ENCODE peak calls at places on chromosome 22, in four cellular contexts. One of them, this sample, is unnamed.

GRCh38 chr22:42270178-42270511 is 308 bp downstream of the TCF20 start:
- DNase-seq in HepG2: no peak
- DNase-seq in GM12878: no peak
- DNase-seq in K562: no peak
- DNase-seq in this sample: no peak

GRCh38 chr22:32531955-32532818 is 57.6 kb downstream of the FBXO7 start:
- DNase-seq in HepG2: peak
- DNase-seq in K562: peak
- DNase-seq in GM12878: no peak
- DNase-seq in this sample: peak

GRCh38 chr22:46370584-46371373 is 35.3 kb downstream of the TRMU start:
- DNase-seq in K562: no peak
- DNase-seq in HepG2: peak
- DNase-seq in GM12878: no peak
- DNase-seq in this sample: no peak

GRCh38 chr22:47124946-47125345 is 362.5 kb downstream of the TBC1D22A start:
- DNase-seq in HepG2: no peak
- DNase-seq in K562: no peak
- DNase-seq in GM12878: no peak
- DNase-seq in this sample: no peak

GRCh38 chr22:47565607-47566006 is 803.2 kb downstream of the TBC1D22A start:
- DNase-seq in K562: no peak
- DNase-seq in HepG2: no peak
- DNase-seq in GM12878: no peak
- DNase-seq in this sample: no peak

GRCh38 chr22:38756631-38757463 is 1.0 kb upstream of the SUN2 start:
- DNase-seq in K562: no peak
- DNase-seq in HepG2: no peak
- DNase-seq in GM12878: no peak
- DNase-seq in this sample: no peak

GRCh38 chr22:40128989-40129388 is 48.7 kb upstream of the TNRC6B start:
- DNase-seq in K562: no peak
- DNase-seq in HepG2: no peak
- DNase-seq in GM12878: no peak
- DNase-seq in this sample: no peak

GRCh38 chr22:39130892-39131855 is 21.3 kb downstream of the CBX7 start:
- DNase-seq in HepG2: peak
- DNase-seq in K562: no peak
- DNase-seq in GM12878: no peak
- DNase-seq in this sample: no peak

GRCh38 chr22:40342521-40342920 is 3.8 kb upstream of the ADSL start:
- DNase-seq in K562: no peak
- DNase-seq in HepG2: no peak
- DNase-seq in GM12878: no peak
- DNase-seq in this sample: no peak

GRCh38 chr22:45891996-45892621 is 84.9 kb downstream of the WNT7B start:
- DNase-seq in K562: no peak
- DNase-seq in HepG2: no peak
- DNase-seq in GM12878: no peak
- DNase-seq in this sample: no peak

GRCh38 chr22:38744981-38745380 is 10.8 kb downstream of the SUN2 start:
- DNase-seq in HepG2: no peak
- DNase-seq in K562: no peak
- DNase-seq in GM12878: no peak
- DNase-seq in this sample: no peak

GRCh38 chr22:46326066-46326680 is 9.3 kb upstream of the TRMU start:
- DNase-seq in K562: no peak
- DNase-seq in GM12878: no peak
- DNase-seq in HepG2: no peak
- DNase-seq in this sample: no peak

GRCh38 chr22:38657248-38657909 is 941 bp downstream of the CBY1 start:
- DNase-seq in K562: no peak
- DNase-seq in GM12878: no peak
- DNase-seq in HepG2: peak
- DNase-seq in this sample: peak

GRCh38 chr22:33697640-33698039 is 222.6 kb downstream of the LARGE1 start:
- DNase-seq in HepG2: peak
- DNase-seq in K562: no peak
- DNase-seq in GM12878: no peak
- DNase-seq in this sample: no peak

GRCh38 chr22:24937114-24937513 is 9.4 kb downstream of the LHFPL7 start:
- DNase-seq in GM12878: no peak
- DNase-seq in K562: no peak
- DNase-seq in HepG2: peak
- DNase-seq in this sample: peak

GRCh38 chr22:39916496-39916895 is 15.6 kb downstream of the GRAP2 start:
- DNase-seq in K562: no peak
- DNase-seq in HepG2: no peak
- DNase-seq in GM12878: no peak
- DNase-seq in this sample: no peak

GRCh38 chr22:29079218-29079901 is 6.5 kb downstream of the KREMEN1 start:
- DNase-seq in K562: no peak
- DNase-seq in HepG2: no peak
- DNase-seq in GM12878: no peak
- DNase-seq in this sample: no peak

GRCh38 chr22:32354360-32355351 is 3.0 kb upstream of the RFPL3 start:
- DNase-seq in GM12878: no peak
- DNase-seq in HepG2: no peak
- DNase-seq in K562: no peak
- DNase-seq in this sample: no peak

GRCh38 chr22:46672731-46673130 is 52.5 kb downstream of the GRAMD4 start:
- DNase-seq in HepG2: no peak
- DNase-seq in K562: no peak
- DNase-seq in GM12878: no peak
- DNase-seq in this sample: no peak

GRCh38 chr22:49929553-49929979 is 11.1 kb downstream of the CRELD2 start:
- DNase-seq in GM12878: no peak
- DNase-seq in K562: peak
- DNase-seq in HepG2: no peak
- DNase-seq in this sample: peak
- TF ChIP-seq NFIC in GM12878: no peak
- TF ChIP-seq NFIC in K562: no peak
- TF ChIP-seq NFIC in HepG2: no peak
- TF ChIP-seq NFIC in this sample: no peak

GRCh38 chr22:23363683-23364082 is 183.4 kb downstream of the BCR start:
- DNase-seq in K562: no peak
- DNase-seq in GM12878: no peak
- DNase-seq in HepG2: no peak
- DNase-seq in this sample: no peak
- TF ChIP-seq RAD21 in K562: no peak
- TF ChIP-seq RAD21 in GM12878: no peak
- TF ChIP-seq RAD21 in HepG2: no peak
- TF ChIP-seq RAD21 in this sample: no peak

GRCh38 chr22:17366830-17367229 is 2.4 kb upstream of the CECR2 start:
- DNase-seq in GM12878: no peak
- DNase-seq in HepG2: no peak
- DNase-seq in K562: peak
- DNase-seq in this sample: peak
- TF ChIP-seq POLR2AphosphoS5 in GM12878: no peak
- TF ChIP-seq POLR2AphosphoS5 in HepG2: no peak
- TF ChIP-seq POLR2AphosphoS5 in K562: no peak
- TF ChIP-seq POLR2AphosphoS5 in this sample: no peak

DNA sequence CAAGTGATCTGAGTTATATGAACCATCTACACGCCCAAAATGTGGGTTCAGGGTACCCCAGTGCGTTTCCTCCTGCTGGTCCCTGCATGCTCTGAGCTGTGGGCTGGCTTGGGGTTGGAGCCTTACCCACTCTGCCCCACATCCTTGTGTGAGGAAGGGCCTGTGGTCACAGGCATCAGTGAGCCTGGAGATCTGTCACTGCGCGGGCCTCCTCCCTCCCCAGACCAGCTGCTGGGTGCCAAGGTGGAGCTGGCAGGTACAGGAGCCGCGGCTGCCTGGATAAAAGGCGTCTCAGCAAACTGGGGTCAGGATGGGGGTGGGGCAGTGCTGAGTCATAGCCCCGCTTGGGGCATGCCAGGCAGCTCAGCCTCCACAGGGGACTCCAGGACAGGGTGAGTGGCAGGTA is 17.9 kb downstream of the GNAZ start:
- DNase-seq in K562: peak
- DNase-seq in GM12878: no peak
- DNase-seq in HepG2: no peak
- DNase-seq in this sample: no peak
- TF ChIP-seq NFIC in K562: no peak
- TF ChIP-seq NFIC in GM12878: no peak
- TF ChIP-seq NFIC in HepG2: no peak
- TF ChIP-seq NFIC in this sample: no peak

GRCh38 chr22:20606784-20607128 is 99.3 kb downstream of the MED15 start:
- DNase-seq in K562: no peak
- DNase-seq in GM12878: no peak
- DNase-seq in HepG2: no peak
- DNase-seq in this sample: no peak
- TF ChIP-seq RAD21 in K562: no peak
- TF ChIP-seq RAD21 in GM12878: no peak
- TF ChIP-seq RAD21 in HepG2: no peak
- TF ChIP-seq RAD21 in this sample: no peak

GRCh38 chr22:37218771-37219411 is 6.6 kb upstream of the SSTR3 start:
- DNase-seq in K562: no peak
- DNase-seq in HepG2: no peak
- DNase-seq in GM12878: peak
- DNase-seq in this sample: no peak
- TF ChIP-seq POLR2AphosphoS5 in K562: no peak
- TF ChIP-seq POLR2AphosphoS5 in HepG2: no peak
- TF ChIP-seq POLR2AphosphoS5 in GM12878: peak
- TF ChIP-seq POLR2AphosphoS5 in this sample: no peak

GRCh38 chr22:49395617-49396016 is 432.1 kb downstream of the BRD1 start:
- DNase-seq in HepG2: no peak
- DNase-seq in K562: no peak
- DNase-seq in GM12878: no peak
- DNase-seq in this sample: no peak

GRCh38 chr22:49392247-49392646 is 435.4 kb downstream of the BRD1 start:
- DNase-seq in K562: no peak
- DNase-seq in GM12878: no peak
- DNase-seq in HepG2: no peak
- DNase-seq in this sample: no peak

GRCh38 chr22:49393526-49393925 is 434.1 kb downstream of the BRD1 start:
- DNase-seq in K562: no peak
- DNase-seq in GM12878: no peak
- DNase-seq in HepG2: no peak
- DNase-seq in this sample: no peak

GRCh38 chr22:49392841-49393510 is 434.7 kb downstream of the BRD1 start:
- DNase-seq in HepG2: no peak
- DNase-seq in K562: no peak
- DNase-seq in GM12878: no peak
- DNase-seq in this sample: no peak

DNA sequence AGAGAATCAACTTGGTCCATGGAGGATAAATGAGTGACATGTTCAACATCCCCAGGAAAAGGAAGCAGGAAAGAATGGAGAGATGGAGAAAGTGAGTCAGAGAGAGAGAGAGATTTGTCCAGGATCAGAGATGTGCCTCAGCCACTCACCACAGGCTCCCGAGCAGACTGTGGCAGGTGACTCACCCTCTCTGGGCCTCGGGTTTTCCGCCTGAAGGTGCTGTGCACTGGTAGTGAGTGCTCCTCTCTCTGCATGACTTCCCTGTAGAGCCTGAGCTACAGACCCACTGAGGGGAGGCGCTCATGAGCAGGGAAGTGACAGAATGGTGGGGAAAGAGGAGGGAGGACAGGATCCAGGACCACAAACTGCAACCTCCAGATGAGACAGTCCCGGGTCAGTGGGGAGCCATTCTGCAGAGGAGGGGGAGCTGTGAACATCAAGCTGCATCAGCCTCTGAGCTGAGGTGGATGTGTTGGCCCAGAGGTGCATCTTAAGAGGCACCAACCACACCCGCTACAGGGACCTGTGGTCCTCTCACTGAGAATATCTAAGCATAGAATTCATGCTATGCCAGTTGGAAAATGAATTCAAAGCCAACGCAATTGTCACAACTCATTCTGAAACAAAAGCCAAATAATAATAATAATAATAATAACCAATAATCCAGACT is 433.4 kb downstream of the BRD1 start:
- DNase-seq in GM12878: no peak
- DNase-seq in HepG2: no peak
- DNase-seq in K562: no peak
- DNase-seq in this sample: no peak
- TF ChIP-seq NFIC in GM12878: no peak
- TF ChIP-seq NFIC in HepG2: no peak
- TF ChIP-seq NFIC in K562: no peak
- TF ChIP-seq NFIC in this sample: no peak

GRCh38 chr22:44783581-44783980 is 31.2 kb downstream of the ARHGAP8 start:
- DNase-seq in GM12878: no peak
- DNase-seq in K562: no peak
- DNase-seq in HepG2: no peak
- DNase-seq in this sample: no peak
- TF ChIP-seq RAD21 in GM12878: no peak
- TF ChIP-seq RAD21 in K562: no peak
- TF ChIP-seq RAD21 in HepG2: no peak
- TF ChIP-seq RAD21 in this sample: no peak

GRCh38 chr22:35620624-35621245 is 3.6 kb upstream of the MB start:
- DNase-seq in HepG2: no peak
- DNase-seq in GM12878: no peak
- DNase-seq in K562: no peak
- DNase-seq in this sample: peak
- TF ChIP-seq POLR2AphosphoS5 in HepG2: no peak
- TF ChIP-seq POLR2AphosphoS5 in GM12878: no peak
- TF ChIP-seq POLR2AphosphoS5 in K562: no peak
- TF ChIP-seq POLR2AphosphoS5 in this sample: no peak

This sample was measured in SK-N-SH.